ENCODE peak calls at places on chromosomes 5 and 9, in seven cellular contexts. U is RCC 7860; H is RPMI8226; V is activated CD4-positive, alpha-beta T cell treated with anti-CD3 and anti-CD28 coated beads for 48 hours; A is activated CD8-positive, alpha-beta memory T cell treated with anti-CD3 and anti-CD28 coated beads, Interleukin-2, amount 10 ng/mL, durations not matched to agents 7 days and 5 days; Y is brain microvascular endothelial cell; W is ACHN. M is an unnamed sample.

GRCh38 chr9:128149001-128149701 is at the start of gene LCN2:
- DNase-seq in U (peak), A (no peak), W (no peak), Y (no peak), V (no peak), H (no peak), M (peak)

GRCh38 chr9:34984049-34984448 is 5.5 kb upstream of the DNAJB5 start:
- DNase-seq in H (peak), W (peak), Y (no peak), A (no peak), V (peak), U (no peak), M (no peak)

GRCh38 chr5:84724683-84725082 is 340.0 kb upstream of the EDIL3 start:
- DNase-seq in A (no peak), U (no peak), V (no peak), W (peak), Y (peak), H (no peak), M (peak)

GRCh38 chr5:150175536-150175935 is 9.0 kb downstream of the CDX1 start:
- DNase-seq in H (peak), V (no peak), U (peak), A (no peak), Y (no peak), W (peak), M (peak)

GRCh38 chr5:163855754-163856153 is 350.3 kb downstream of the MAT2B start:
- DNase-seq in W (no peak), Y (no peak), U (no peak), H (no peak), A (no peak), V (no peak), M (no peak)

GRCh38 chr5:131589510-131590348 is 45.3 kb downstream of the RAPGEF6 start:
- DNase-seq in U (peak), Y (no peak), V (no peak), A (peak), W (peak), H (peak), M (peak)

GRCh38 chr5:56669534-56670483 is 145.5 kb upstream of the MAP3K1 start:
- DNase-seq in V (peak), H (peak), W (no peak), A (peak), U (no peak), Y (no peak), M (no peak)

GRCh38 chr9:26324787-26325186 is 567.8 kb downstream of the CAAP1 start:
- DNase-seq in H (no peak), W (no peak), Y (no peak), U (no peak), V (no peak), A (no peak), M (no peak)

GRCh38 chr9:130857864-130858730 is 23.0 kb downstream of the ABL1 start:
- DNase-seq in W (peak), A (no peak), Y (peak), H (no peak), U (peak), V (no peak), M (peak)

GRCh38 chr9:36962721-36963120 is 71.3 kb downstream of the PAX5 start:
- DNase-seq in A (no peak), H (no peak), V (no peak), U (no peak), W (no peak), Y (no peak), M (no peak)

GRCh38 chr9:113993838-113994540 is 84.1 kb downstream of the AMBP start:
- DNase-seq in Y (peak), U (no peak), A (no peak), V (peak), W (no peak), H (peak), M (no peak)

GRCh38 chr9:74887041-74887980 is at the start of gene TRPM6:
- DNase-seq in H (peak), Y (peak), U (no peak), W (peak), A (peak), V (peak), M (peak)

GRCh38 chr5:135149956-135150723 is 116.1 kb upstream of the PITX1 start:
- DNase-seq in V (no peak), A (no peak), U (no peak), Y (no peak), W (no peak), H (no peak), M (no peak)

GRCh38 chr9:79432485-79432884 is 139.3 kb upstream of the TLE4 start:
- DNase-seq in A (no peak), Y (no peak), H (no peak), W (no peak), U (no peak), V (no peak), M (no peak)

GRCh38 chr9:36486454-36486932 is 86.2 kb upstream of the MELK start:
- DNase-seq in U (no peak), Y (no peak), W (peak), V (peak), H (peak), A (peak), M (no peak)

GRCh38 chr5:149063017-149063687 is at the start of gene SH3TC2:
- DNase-seq in W (peak), U (no peak), V (no peak), A (no peak), H (no peak), Y (peak), M (peak)

GRCh38 chr9:134942421-134943119 is 24.9 kb upstream of the FCN1 start:
- DNase-seq in H (no peak), U (no peak), A (no peak), W (no peak), V (no peak), Y (no peak), M (no peak)

GRCh38 chr9:27784999-27785713 is 211.9 kb upstream of the C9orf72 start:
- DNase-seq in H (no peak), A (peak), Y (peak), V (peak), U (peak), W (no peak), M (no peak)

GRCh38 chr9:2231831-2232230 is 216.7 kb downstream of the SMARCA2 start:
- DNase-seq in V (no peak), A (no peak), W (no peak), U (no peak), H (no peak), Y (peak), M (no peak)

GRCh38 chr5:139091439-139092156 is 106.6 kb downstream of the SIL1 start:
- DNase-seq in U (no peak), Y (no peak), V (no peak), A (no peak), H (no peak), W (no peak), M (no peak)

GRCh38 chr9:113486327-113486726 is 22.8 kb downstream of the RGS3 start:
- DNase-seq in W (no peak), Y (no peak), U (no peak), A (no peak), V (no peak), H (no peak), M (no peak)

GRCh38 chr9:125509476-125509875 is 197.5 kb downstream of the MAPKAP1 start:
- DNase-seq in W (no peak), H (no peak), Y (peak), A (no peak), V (no peak), U (no peak), M (no peak)

GRCh38 chr9:106590759-106591505 is 272.0 kb upstream of the ZNF462 start:
- DNase-seq in V (no peak), H (no peak), Y (no peak), U (no peak), W (no peak), A (no peak), M (no peak)

GRCh38 chr9:111955048-111955447 is 58.4 kb downstream of the UGCG start:
- DNase-seq in A (no peak), H (no peak), W (no peak), V (no peak), Y (no peak), U (no peak), M (no peak)

GRCh38 chr5:112070022-112070421 is 313.0 kb upstream of the NREP start:
- DNase-seq in W (no peak), Y (no peak), U (no peak), V (no peak), A (no peak), H (no peak), M (no peak)

GRCh38 chr5:118441034-118441433 is 547.3 kb downstream of the DTWD2 start:
- DNase-seq in W (no peak), U (no peak), Y (no peak), V (no peak), H (no peak), A (no peak), M (no peak)

GRCh38 chr9:95411211-95411892 is 93.8 kb upstream of the FANCC start:
- DNase-seq in H (no peak), Y (no peak), W (no peak), U (no peak), V (no peak), A (no peak), M (no peak)

GRCh38 chr9:105204416-105204815 is 40.0 kb upstream of the SLC44A1 start:
- DNase-seq in W (no peak), Y (no peak), A (no peak), H (no peak), V (no peak), U (no peak), M (no peak)

GRCh38 chr5:137666109-137666850 is 69.6 kb downstream of the KLHL3 start:
- DNase-seq in A (peak), H (peak), W (no peak), V (peak), U (no peak), Y (peak), M (no peak)